ENCODE peak calls at places on chromosomes 6 and 20, in four cellular contexts. One of them, this sample, is unnamed.

GRCh38 chr6:63598251-63599036 is 26.2 kb downstream of the LOC128125822 start:
- DNase-seq in upper lobe of right lung: peak
- DNase-seq in cardiac fibroblast: peak
- DNase-seq in cardiac muscle cell: peak
- DNase-seq in this sample: peak

GRCh38 chr6:89449182-89449581 is 16.2 kb downstream of the ANKRD6 start:
- DNase-seq in upper lobe of right lung: no peak
- DNase-seq in cardiac fibroblast: no peak
- DNase-seq in cardiac muscle cell: no peak
- DNase-seq in this sample: no peak

GRCh38 chr6:144659202-144659731 is 374.1 kb downstream of the UTRN start:
- DNase-seq in upper lobe of right lung: no peak
- DNase-seq in cardiac fibroblast: peak
- DNase-seq in cardiac muscle cell: peak
- DNase-seq in this sample: peak

GRCh38 chr6:110378552-110378951 is 20.4 kb upstream of the METTL24 start:
- DNase-seq in upper lobe of right lung: no peak
- DNase-seq in cardiac fibroblast: no peak
- DNase-seq in cardiac muscle cell: no peak
- DNase-seq in this sample: no peak

GRCh38 chr20:45105317-45105716 is 4.4 kb upstream of the KCNS1 start:
- DNase-seq in upper lobe of right lung: no peak
- DNase-seq in cardiac fibroblast: peak
- DNase-seq in cardiac muscle cell: no peak
- DNase-seq in this sample: no peak

GRCh38 chr20:5865604-5866003 is 84.7 kb downstream of the TRMT6 start:
- DNase-seq in upper lobe of right lung: no peak
- DNase-seq in cardiac fibroblast: peak
- DNase-seq in cardiac muscle cell: no peak
- DNase-seq in this sample: no peak

GRCh38 chr6:32597024-32597423 is 7.4 kb upstream of the HLA-DRB1 start:
- DNase-seq in upper lobe of right lung: no peak
- DNase-seq in cardiac fibroblast: no peak
- DNase-seq in cardiac muscle cell: no peak
- DNase-seq in this sample: no peak

GRCh38 chr6:117910549-117910948 is 3.5 kb downstream of the SLC35F1 start:
- DNase-seq in upper lobe of right lung: no peak
- DNase-seq in cardiac fibroblast: no peak
- DNase-seq in cardiac muscle cell: no peak
- DNase-seq in this sample: no peak

GRCh38 chr6:148431840-148432239 is 89.2 kb downstream of the SASH1 start:
- DNase-seq in upper lobe of right lung: no peak
- DNase-seq in cardiac fibroblast: no peak
- DNase-seq in cardiac muscle cell: no peak
- DNase-seq in this sample: no peak

GRCh38 chr6:121600389-121601233 is 165.2 kb downstream of the GJA1 start:
- DNase-seq in upper lobe of right lung: no peak
- DNase-seq in cardiac fibroblast: no peak
- DNase-seq in cardiac muscle cell: no peak
- DNase-seq in this sample: no peak

GRCh38 chr20:32508775-32509119 is 76.4 kb downstream of the NOL4L start:
- DNase-seq in upper lobe of right lung: no peak
- DNase-seq in cardiac fibroblast: no peak
- DNase-seq in cardiac muscle cell: no peak
- DNase-seq in this sample: no peak

GRCh38 chr20:64191002-64191401 is 26.8 kb downstream of the MYT1 start:
- DNase-seq in upper lobe of right lung: no peak
- DNase-seq in cardiac fibroblast: no peak
- DNase-seq in cardiac muscle cell: no peak
- DNase-seq in this sample: no peak

GRCh38 chr6:170237999-170238740 is 52.7 kb downstream of the DLL1 start:
- DNase-seq in upper lobe of right lung: peak
- DNase-seq in cardiac fibroblast: no peak
- DNase-seq in cardiac muscle cell: no peak
- DNase-seq in this sample: no peak

GRCh38 chr6:4804095-4804494 is 27.9 kb downstream of the CDYL start:
- DNase-seq in upper lobe of right lung: no peak
- DNase-seq in cardiac fibroblast: peak
- DNase-seq in cardiac muscle cell: no peak
- DNase-seq in this sample: peak

GRCh38 chr20:25274481-25274880 is 26.6 kb downstream of the PYGB start:
- DNase-seq in upper lobe of right lung: peak
- DNase-seq in cardiac fibroblast: no peak
- DNase-seq in cardiac muscle cell: no peak
- DNase-seq in this sample: no peak

GRCh38 chr6:32825966-32826365 is 9.2 kb upstream of the HLA-DOB start:
- DNase-seq in upper lobe of right lung: no peak
- DNase-seq in cardiac fibroblast: peak
- DNase-seq in cardiac muscle cell: peak
- DNase-seq in this sample: no peak

GRCh38 chr6:166223091-166223490 is 55.4 kb upstream of the TBXT start:
- DNase-seq in upper lobe of right lung: no peak
- DNase-seq in cardiac fibroblast: no peak
- DNase-seq in cardiac muscle cell: no peak
- DNase-seq in this sample: no peak

DNA sequence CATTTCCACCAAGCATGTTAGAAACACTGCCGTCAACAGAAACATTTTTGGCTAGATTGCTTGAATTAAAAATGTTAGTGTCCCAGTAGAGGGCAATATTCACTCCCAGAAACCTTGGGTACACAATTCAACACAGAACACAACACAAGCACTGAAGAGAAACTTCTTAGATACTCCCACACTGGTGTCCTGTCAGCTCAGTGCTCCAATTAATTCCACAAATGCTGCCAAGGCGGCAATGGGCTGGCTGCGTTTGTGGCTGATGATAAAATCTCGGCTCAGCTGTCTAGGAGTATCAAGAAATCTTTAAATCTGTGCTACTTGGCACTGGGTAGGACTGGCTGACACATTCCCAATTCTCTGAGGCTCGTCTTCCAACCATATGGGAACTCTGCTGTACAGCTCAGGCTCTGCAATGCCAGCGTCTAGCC is 39.3 kb downstream of the BEND3 start:
- DNase-seq in upper lobe of right lung: no peak
- DNase-seq in cardiac fibroblast: peak
- DNase-seq in cardiac muscle cell: no peak
- DNase-seq in this sample: no peak
- TF ChIP-seq CTCF in upper lobe of right lung: no peak
- TF ChIP-seq CTCF in cardiac fibroblast: no peak
- TF ChIP-seq CTCF in cardiac muscle cell: peak
- TF ChIP-seq CTCF in this sample: no peak

GRCh38 chr20:62922451-62922921 is 3.8 kb downstream of the DIDO1 start:
- DNase-seq in upper lobe of right lung: no peak
- DNase-seq in cardiac fibroblast: no peak
- DNase-seq in cardiac muscle cell: no peak
- DNase-seq in this sample: no peak
- H3K4me3 ChIP-seq in upper lobe of right lung: no peak
- H3K4me3 ChIP-seq in cardiac fibroblast: no peak
- H3K4me3 ChIP-seq in cardiac muscle cell: no peak
- H3K4me3 ChIP-seq in this sample: no peak

GRCh38 chr6:143529095-143529494 is 17.6 kb upstream of the FUCA2 start:
- DNase-seq in upper lobe of right lung: no peak
- DNase-seq in cardiac fibroblast: no peak
- DNase-seq in cardiac muscle cell: no peak
- DNase-seq in this sample: no peak
- TF ChIP-seq CTCF in upper lobe of right lung: no peak
- TF ChIP-seq CTCF in cardiac fibroblast: no peak
- TF ChIP-seq CTCF in cardiac muscle cell: no peak
- TF ChIP-seq CTCF in this sample: no peak

GRCh38 chr20:49325981-49326380 is 48.1 kb upstream of the ZNFX1 start:
- DNase-seq in upper lobe of right lung: no peak
- DNase-seq in cardiac fibroblast: peak
- DNase-seq in cardiac muscle cell: no peak
- DNase-seq in this sample: no peak
- H3K4me3 ChIP-seq in upper lobe of right lung: no peak
- H3K4me3 ChIP-seq in cardiac fibroblast: no peak
- H3K4me3 ChIP-seq in cardiac muscle cell: no peak
- H3K4me3 ChIP-seq in this sample: no peak

DNA sequence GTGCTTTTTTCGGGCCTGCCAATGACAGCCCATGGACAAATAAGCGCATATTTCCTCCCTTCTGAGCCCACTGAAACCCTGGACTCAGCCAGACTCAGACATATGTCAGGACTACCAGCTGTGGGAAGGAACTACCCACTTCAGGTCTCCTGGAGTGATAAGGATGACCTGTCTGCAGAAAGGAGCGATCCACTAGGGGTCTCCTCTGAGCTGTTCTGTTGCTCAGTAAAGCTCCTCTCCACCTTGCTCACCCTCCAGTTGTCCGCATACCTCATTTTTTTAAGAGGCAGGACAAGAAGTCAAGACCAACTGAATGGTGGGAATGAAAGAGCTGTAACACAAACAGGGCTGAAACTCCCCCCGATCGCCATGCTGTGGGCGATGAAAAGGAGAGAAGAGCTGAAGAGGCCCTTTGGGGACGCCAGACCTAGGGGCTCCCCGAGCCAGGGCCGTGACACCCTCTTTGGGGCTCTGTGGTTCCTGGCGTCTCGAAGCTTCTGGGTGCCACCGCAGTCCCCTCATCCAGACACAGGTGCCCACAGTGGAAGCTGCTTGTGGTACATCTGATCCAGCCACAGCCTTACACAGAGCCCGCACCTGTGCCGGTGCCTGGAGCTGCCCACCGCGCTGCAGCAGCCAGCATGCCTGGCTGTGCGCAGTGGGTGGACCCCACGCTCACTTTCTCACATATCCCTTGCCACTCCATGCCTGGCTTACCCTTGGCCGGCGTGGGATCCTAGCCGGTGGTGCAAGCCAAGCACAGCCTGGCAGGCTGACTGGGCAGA is 68.8 kb downstream of the EYS start:
- DNase-seq in upper lobe of right lung: no peak
- DNase-seq in cardiac fibroblast: no peak
- DNase-seq in cardiac muscle cell: peak
- DNase-seq in this sample: peak
- TF ChIP-seq CTCF in upper lobe of right lung: no peak
- TF ChIP-seq CTCF in cardiac fibroblast: no peak
- TF ChIP-seq CTCF in cardiac muscle cell: no peak
- TF ChIP-seq CTCF in this sample: peak

This sample was measured in colonic mucosa.